ENCODE peak calls at places on chromosomes 4 and X, in four cellular contexts. E is IMR-90, B is body of pancreas, Y is stomach. J is an unnamed sample.

GRCh38 chr4:3255611-3256186 is 6.7 kb downstream of the MSANTD1 start:
- DNase-seq in E (no peak), B (no peak), Y (no peak), J (no peak)

GRCh38 chr4:23038626-23039245 is 346.0 kb downstream of the GBA3 start:
- DNase-seq in E (no peak), B (no peak), Y (no peak), J (no peak)

GRCh38 chrX:44105228-44105913 is 132.2 kb upstream of the NDP start:
- DNase-seq in E (no peak), B (no peak), Y (no peak), J (no peak)

GRCh38 chr4:38131371-38132139 is 171.4 kb downstream of the PTTG2 start:
- DNase-seq in E (no peak), B (peak; percentile 41), Y (no peak), J (peak; percentile 38)

GRCh38 chr4:141126769-141127168 is 6.5 kb downstream of the RNF150 start:
- DNase-seq in E (peak; percentile 65), B (no peak), Y (no peak), J (no peak)

GRCh38 chrX:14591976-14592375 is 62.6 kb downstream of the GLRA2 start:
- DNase-seq in E (no peak), B (no peak), Y (no peak), J (no peak)

GRCh38 chr4:140049024-140049923 is 104.7 kb downstream of the MAML3 start:
- DNase-seq in E (peak; percentile 57), B (peak; percentile 58), Y (peak; percentile 49), J (peak; percentile 46)

GRCh38 chrX:107135076-107135964 is 16.7 kb upstream of the RBM41 start:
- DNase-seq in E (peak; percentile 54), B (no peak), Y (no peak), J (no peak)

GRCh38 chr4:154160925-154161324 is 330.7 kb downstream of the DCHS2 start:
- DNase-seq in E (no peak), B (no peak), Y (no peak), J (no peak)

GRCh38 chr4:89640620-89641366 is 196.2 kb downstream of the SNCA start:
- DNase-seq in E (peak; percentile 49), B (peak; percentile 52), Y (no peak), J (no peak)

GRCh38 chr4:125958519-125958918 is 643.8 kb downstream of the FAT4 start:
- DNase-seq in E (no peak), B (no peak), Y (no peak), J (no peak)

GRCh38 chrX:14832151-14832550 is 40.7 kb downstream of the FANCB start:
- DNase-seq in E (peak; percentile 80), B (no peak), Y (no peak), J (no peak)

GRCh38 chrX:107851215-107851614 is 25.5 kb downstream of the MID2 start:
- DNase-seq in E (no peak), B (no peak), Y (no peak), J (no peak)

GRCh38 chr4:14855719-14856075 is 146.6 kb upstream of the CPEB2 start:
- DNase-seq in E (no peak), B (no peak), Y (no peak), J (no peak)

GRCh38 chr4:54104907-54105306 is 4.9 kb downstream of the GSX2 start:
- DNase-seq in E (no peak), B (no peak), Y (no peak), J (no peak)
- H3K27me3 ChIP-seq in E (peaks cover 39% of the 10 kb centered on the region), B (peaks cover 34% of the 10 kb centered on the region), Y (peaks cover 26% of the 10 kb centered on the region), J (peaks cover 95% of the 10 kb centered on the region)

DNA sequence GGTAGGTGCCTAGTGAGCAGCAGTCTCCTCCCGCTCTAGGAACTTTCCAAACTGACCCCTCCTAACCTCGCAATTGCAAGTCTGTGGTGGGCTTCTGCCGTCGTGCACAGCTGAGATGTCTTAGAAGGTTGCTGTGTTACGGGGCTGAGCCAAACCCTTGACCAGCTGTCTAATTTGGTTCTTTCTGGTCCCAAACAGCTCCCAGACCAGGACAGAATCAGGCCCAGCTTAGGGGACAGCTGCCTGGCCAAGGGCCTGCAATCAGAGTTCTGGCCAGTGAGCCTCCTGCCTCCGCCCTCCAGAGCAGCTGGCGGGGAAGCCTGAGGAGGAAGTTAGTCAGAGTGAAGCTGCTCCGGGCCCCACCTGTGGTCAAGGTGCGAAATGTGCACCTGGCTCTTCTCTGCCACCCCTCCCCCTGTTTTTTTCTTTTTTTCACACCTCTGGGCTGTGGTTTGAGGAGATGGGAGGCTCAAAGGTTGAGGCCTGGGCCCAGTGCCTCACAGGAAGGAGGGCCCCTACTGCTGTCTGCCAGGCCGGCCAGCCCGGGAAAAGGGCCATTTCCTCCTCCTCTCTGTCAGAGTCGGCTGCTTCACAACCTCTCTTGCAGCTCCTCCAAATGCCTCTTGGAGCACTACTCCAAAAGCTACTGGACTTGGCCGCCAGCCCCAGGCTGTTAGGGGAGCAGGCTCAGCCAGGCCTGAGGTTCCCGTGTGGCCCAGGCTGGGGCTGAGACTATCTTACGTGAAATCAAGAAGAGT is 4.2 kb upstream of the CXCR3 start:
- DNase-seq in E (peak; percentile 57), B (peak; percentile 83), Y (peak; percentile 79), J (peak; percentile 47)
- TF ChIP-seq CTCF in E (no peak), B (peak; percentile 25), Y (no peak), J (no peak)

GRCh38 chr4:54660591-54660990 is 2.8 kb downstream of the KIT start:
- DNase-seq in E (no peak), B (no peak), Y (no peak), J (no peak)
- H3K27me3 ChIP-seq in E (peaks cover 15% of the 10 kb centered on the region), B (no peaks in the 10 kb centered on the region), Y (no peaks in the 10 kb centered on the region), J (peaks cover 59% of the 10 kb centered on the region)

DNA sequence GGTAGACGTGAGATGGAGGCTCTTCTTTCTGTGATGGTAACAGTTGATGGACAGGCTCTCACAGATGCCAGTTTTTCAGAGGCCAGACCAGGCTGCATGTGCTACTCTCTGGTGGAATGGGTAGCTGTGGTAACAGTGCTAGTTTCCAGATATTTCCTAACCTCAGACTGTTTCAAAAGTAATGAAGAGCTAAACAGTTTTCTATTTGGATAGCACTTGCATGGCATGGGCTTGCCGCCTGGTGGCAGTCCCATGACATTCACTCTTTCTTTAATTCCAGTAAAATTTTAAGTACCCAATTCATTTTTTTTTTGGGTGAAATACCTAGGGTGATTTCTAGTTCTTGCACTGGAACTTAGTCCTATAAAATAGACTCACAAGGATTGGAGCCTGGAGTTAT is 220.2 kb upstream of the MAD2L1 start:
- DNase-seq in E (no peak), B (no peak), Y (no peak), J (no peak)
- TF ChIP-seq CTCF in E (no peak), B (no peak), Y (no peak), J (no peak)

GRCh38 chr4:13522282-13523104 is 21.8 kb downstream of the NKX3-2 start:
- DNase-seq in E (no peak), B (no peak), Y (no peak), J (no peak)
- H3K27me3 ChIP-seq in E (peaks cover 61% of the 10 kb centered on the region), B (peaks cover 40% of the 10 kb centered on the region), Y (peaks cover 26% of the 10 kb centered on the region), J (peaks cover 77% of the 10 kb centered on the region)

DNA sequence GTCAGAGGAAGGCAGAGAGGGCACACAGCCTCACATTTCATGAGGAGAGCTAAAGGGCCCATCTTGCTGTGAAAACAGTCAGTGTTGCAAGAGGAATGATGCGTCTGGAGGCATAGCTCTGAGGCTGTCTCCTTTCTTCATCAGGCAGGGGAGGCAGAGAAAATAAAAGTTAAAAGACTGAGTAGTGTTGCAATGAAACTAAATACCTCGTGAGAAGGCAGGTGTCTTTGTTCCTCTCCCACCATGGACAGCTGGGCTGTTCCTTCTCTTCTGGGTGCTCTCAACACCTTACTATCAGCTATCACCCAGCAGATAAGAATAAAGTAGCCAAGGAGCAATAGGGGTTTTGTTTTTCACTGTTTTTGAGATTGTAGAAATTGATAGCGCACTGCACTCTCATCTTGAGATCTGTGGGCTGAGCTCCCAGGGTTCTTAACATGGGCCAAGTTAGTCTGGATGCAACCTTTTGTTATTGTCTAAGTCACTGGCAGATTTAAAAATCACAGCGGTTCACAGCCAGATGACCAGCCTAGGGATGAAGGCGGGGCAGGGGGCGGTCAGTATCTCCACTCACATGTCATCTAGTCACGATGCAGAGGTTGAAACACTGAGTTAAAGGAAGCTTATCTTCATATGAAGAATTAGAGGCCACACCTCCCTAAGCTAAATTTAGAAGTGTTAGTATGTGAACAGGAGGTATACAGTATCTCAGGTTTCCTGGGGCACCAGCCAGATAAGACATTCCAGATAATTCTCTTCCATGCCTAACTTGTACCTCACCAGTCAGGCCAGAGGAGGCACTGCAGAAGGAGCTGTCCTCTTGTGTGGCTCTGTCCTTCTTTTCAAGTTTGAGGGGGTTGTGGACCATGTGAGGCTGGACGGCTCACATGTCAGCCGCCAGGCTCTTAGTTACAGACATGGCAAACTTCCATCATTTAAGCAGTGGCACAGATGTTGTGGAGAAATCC is 36.9 kb downstream of the PARM1 start:
- DNase-seq in E (no peak), B (peak; percentile 53), Y (peak; percentile 45), J (no peak)
- TF ChIP-seq CTCF in E (no peak), B (peak; percentile 33), Y (peak; percentile 35), J (no peak)

GRCh38 chrX:153992180-153992579 is 19.6 kb downstream of the TMEM187 start:
- DNase-seq in E (no peak), B (no peak), Y (no peak), J (no peak)

GRCh38 chrX:153993079-153993478 is 20.5 kb downstream of the TMEM187 start:
- DNase-seq in E (no peak), B (no peak), Y (no peak), J (no peak)

GRCh38 chrX:153995504-153995903 is 22.9 kb downstream of the TMEM187 start:
- DNase-seq in E (no peak), B (no peak), Y (no peak), J (no peak)

GRCh38 chrX:153991013-153991580 is 18.5 kb downstream of the TMEM187 start:
- DNase-seq in E (no peak), B (no peak), Y (no peak), J (no peak)

GRCh38 chrX:153993978-153994377 is 21.4 kb downstream of the TMEM187 start:
- DNase-seq in E (no peak), B (no peak), Y (no peak), J (no peak)
- H3K27me3 ChIP-seq in E (no peaks in the 10 kb centered on the region), B (no peaks in the 10 kb centered on the region), Y (no peaks in the 10 kb centered on the region), J (no peaks in the 10 kb centered on the region)